ENCODE peak calls at places on chromosome 7, in four cellular contexts. P is body of pancreas, G is right lobe of liver, S is mesendoderm. I is an unnamed sample.

GRCh38 chr7:108235451-108236061 is 105.4 kb upstream of the LAMB4 start:
- DNase-seq in G (no peak), S (peak), P (peak), I (no peak)

GRCh38 chr7:47332681-47333080 is 249.2 kb downstream of the TNS3 start:
- DNase-seq in S (no peak), G (no peak), P (no peak), I (no peak)

GRCh38 chr7:44990520-44991023 is 9.4 kb upstream of the CCM2 start:
- DNase-seq in S (no peak), P (no peak), G (no peak), I (no peak)

GRCh38 chr7:139231513-139232376 is 708 bp downstream of the UBN2 start:
- DNase-seq in P (peak), S (peak), G (peak), I (peak)

GRCh38 chr7:122849297-122849696 is 37.0 kb downstream of the CADPS2 start:
- DNase-seq in S (no peak), P (no peak), G (no peak), I (no peak)

GRCh38 chr7:95871078-95871848 is 98.9 kb downstream of the DYNC1I1 start:
- DNase-seq in S (peak), G (no peak), P (peak), I (no peak)

GRCh38 chr7:18426564-18427226 is 68.9 kb upstream of the HDAC9 start:
- DNase-seq in P (no peak), S (no peak), G (no peak), I (no peak)

GRCh38 chr7:142960955-142961512 is 1.1 kb downstream of the KEL start:
- DNase-seq in S (peak), G (no peak), P (no peak), I (no peak)

GRCh38 chr7:142813262-142813661 is 41.6 kb upstream of the EPHB6 start:
- DNase-seq in G (no peak), S (peak), P (no peak), I (no peak)

GRCh38 chr7:79403879-79404278 is 49.6 kb downstream of the MAGI2 start:
- DNase-seq in S (no peak), G (no peak), P (no peak), I (no peak)

GRCh38 chr7:143433759-143434158 is 9.5 kb upstream of the TAS2R60 start:
- DNase-seq in P (no peak), G (no peak), S (no peak), I (no peak)

GRCh38 chr7:76044375-76044774 is 3.4 kb downstream of the STYXL1 start:
- DNase-seq in S (no peak), P (no peak), G (no peak), I (no peak)

GRCh38 chr7:93245525-93246432 is 13.6 kb downstream of the VPS50 start:
- DNase-seq in P (no peak), S (peak), G (no peak), I (no peak)
- H3K27ac ChIP-seq in P (no peak), S (no peak), G (no peak), I (no peak)

DNA sequence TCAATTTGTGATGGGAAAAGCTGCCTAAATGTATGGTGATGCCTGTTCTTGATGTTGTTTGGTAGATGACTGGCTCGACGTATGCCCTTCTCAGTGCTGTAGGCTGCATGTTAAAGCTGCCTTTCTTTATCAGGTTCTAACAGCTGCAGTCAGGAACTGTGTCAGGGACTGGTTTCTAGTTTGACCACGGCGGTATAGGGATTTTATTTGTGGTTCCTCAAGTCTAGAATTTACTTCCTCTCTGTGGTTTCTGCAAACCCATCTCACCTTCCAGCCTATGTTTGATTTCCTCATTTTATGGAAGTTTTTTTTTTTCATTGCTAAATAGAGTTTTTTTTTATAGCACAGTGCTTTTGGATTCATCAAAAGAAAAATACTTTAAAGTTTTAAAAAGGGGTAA is 26.5 kb downstream of the LMTK2 start:
- DNase-seq in G (no peak), P (no peak), S (no peak), I (no peak)
- H3K27ac ChIP-seq in G (peak), P (peak), S (no peak), I (no peak)

DNA sequence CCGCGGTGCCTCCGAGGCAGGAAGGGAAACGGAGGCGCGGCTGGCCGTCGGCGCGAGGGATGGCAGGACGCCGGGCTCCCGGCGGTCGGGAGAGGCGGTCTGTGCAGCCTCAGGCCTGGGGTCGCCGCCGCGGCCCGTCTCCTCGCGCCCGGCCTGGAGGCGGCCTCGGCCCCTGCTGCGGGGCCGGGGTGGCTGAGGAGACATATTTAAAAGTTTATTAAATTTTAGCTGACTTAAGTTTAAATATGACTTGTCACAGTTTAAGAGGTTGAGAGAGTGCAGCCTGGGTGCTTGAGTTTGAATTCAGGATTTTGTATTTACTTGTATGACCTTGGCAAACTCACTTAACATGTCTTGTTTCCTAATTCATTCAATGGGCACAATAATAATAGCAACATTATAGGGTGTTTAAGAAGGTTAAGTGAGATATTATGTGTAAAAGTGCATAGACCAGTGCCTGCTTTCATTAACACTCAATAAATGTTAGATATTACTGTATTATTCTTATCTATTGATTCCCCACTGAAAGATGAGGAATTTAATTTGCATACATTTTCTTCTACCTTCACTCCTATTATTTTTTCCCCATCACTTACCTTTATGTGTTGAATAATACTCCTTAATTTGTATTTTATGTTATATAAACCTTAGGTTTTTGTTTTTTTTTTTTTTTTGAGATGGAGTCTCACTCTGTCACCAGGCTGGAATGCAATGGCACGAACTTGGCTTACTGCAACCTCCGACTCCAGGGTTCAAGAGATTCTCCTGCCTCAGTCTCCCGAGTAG is 718 bp downstream of the DYNC2I1 start:
- DNase-seq in P (no peak), G (no peak), S (no peak), I (no peak)
- H3K27ac ChIP-seq in P (peak), G (peak), S (peak), I (no peak)

GRCh38 chr7:149725426-149725821 is 48.0 kb downstream of the ZNF467 start:
- DNase-seq in P (no peak), G (no peak), S (no peak), I (no peak)
- H3K27ac ChIP-seq in P (no peak), G (no peak), S (no peak), I (no peak)

GRCh38 chr7:131010714-131011436 is 276.9 kb upstream of the KLF14 start:
- DNase-seq in S (no peak), G (no peak), P (no peak), I (no peak)
- H3K27ac ChIP-seq in S (no peak), G (peak), P (peak), I (peak)

GRCh38 chr7:35558841-35559240 is 136.1 kb downstream of the HERPUD2 start:
- DNase-seq in P (no peak), G (no peak), S (no peak), I (no peak)

GRCh38 chr7:35555386-35555785 is 139.5 kb downstream of the HERPUD2 start:
- DNase-seq in G (no peak), P (no peak), S (no peak), I (no peak)

GRCh38 chr7:35556532-35557471 is 138.1 kb downstream of the HERPUD2 start:
- DNase-seq in P (no peak), S (no peak), G (no peak), I (no peak)

GRCh38 chr7:35553498-35553897 is 141.4 kb downstream of the HERPUD2 start:
- DNase-seq in P (no peak), S (no peak), G (no peak), I (no peak)

GRCh38 chr7:35555934-35556333 is 139.0 kb downstream of the HERPUD2 start:
- DNase-seq in G (no peak), S (no peak), P (no peak), I (no peak)
- H3K27ac ChIP-seq in G (no peak), S (no peak), P (no peak), I (no peak)

GRCh38 chr7:5643280-5643679 is 138.2 kb downstream of the RNF216 start:
- DNase-seq in G (no peak), S (peak), P (no peak), I (peak)
- H3K27ac ChIP-seq in G (no peak), S (no peak), P (no peak), I (no peak)

DNA sequence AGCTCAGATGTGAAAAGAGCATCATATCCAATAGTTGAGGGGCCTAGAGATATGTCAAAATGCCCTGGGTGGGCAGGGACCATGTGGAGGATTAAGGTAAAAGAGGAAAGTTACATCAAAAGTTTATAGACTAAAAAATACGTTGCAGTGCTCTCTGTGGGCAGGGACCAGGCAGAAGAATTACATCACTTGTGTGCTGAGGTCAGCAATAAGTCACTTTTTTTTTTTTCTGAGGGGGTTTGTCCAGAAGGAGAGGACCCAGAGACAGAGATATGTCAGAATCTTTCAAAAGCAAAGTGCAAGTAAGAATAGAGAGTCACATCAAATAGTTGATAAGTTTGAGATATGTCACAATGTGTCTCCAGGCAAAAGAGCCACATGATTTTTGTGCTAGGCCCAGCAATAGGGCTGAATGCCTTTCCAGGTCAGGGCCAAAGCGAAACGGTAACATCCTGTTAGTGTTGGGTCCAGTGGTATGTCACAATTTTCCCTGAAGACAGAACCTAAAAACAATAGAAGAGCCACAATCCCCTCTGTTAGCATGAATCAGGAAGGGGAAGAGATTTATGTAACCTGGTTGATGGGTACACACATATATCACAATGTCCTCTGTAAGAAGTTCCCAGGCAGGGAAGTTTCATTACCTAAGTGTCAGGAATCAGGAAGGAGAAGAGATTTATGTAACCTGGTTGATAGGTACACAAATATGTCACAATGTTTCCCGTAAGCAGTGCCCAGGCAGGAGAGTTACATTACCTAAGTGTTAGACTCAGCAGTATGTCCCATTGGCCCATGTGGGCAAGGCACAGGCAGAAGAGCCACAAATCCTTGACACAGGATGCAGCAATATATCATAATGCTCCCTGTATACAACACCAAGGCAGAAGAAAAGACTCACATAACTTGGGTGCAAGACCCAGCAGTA is 28.1 kb upstream of the ZNF107 start:
- DNase-seq in P (no peak), G (no peak), S (no peak), I (no peak)
- H3K27ac ChIP-seq in P (no peak), G (no peak), S (no peak), I (no peak)

GRCh38 chr7:4684826-4685225 is 2.7 kb downstream of the FOXK1 start:
- DNase-seq in S (no peak), G (no peak), P (no peak), I (no peak)
- H3K27ac ChIP-seq in S (no peak), G (peak), P (peak), I (no peak)

GRCh38 chr7:106285801-106286492 is 1.2 kb upstream of the NAMPT start:
- DNase-seq in G (no peak), S (no peak), P (no peak), I (no peak)
- H3K27ac ChIP-seq in G (peak), S (peak), P (peak), I (peak)